ENCODE peak calls at places on chromosomes 1 and 21, in eight cellular contexts. U is K562, F is HCT116, R is HepG2, E is H1, P is GM12878, T is endothelial cell of umbilical vein, B is SK-N-MC. G is an unnamed sample.

GRCh38 chr1:232853994-232854532 is 48.8 kb downstream of the MAP10 start:
- DNase-seq in U (no peak), F (no peak), R (no peak), E (no peak), P (no peak), T (no peak), B (no peak), G (no peak)

GRCh38 chr1:186530104-186530503 is 69.2 kb upstream of the PDC start:
- DNase-seq in U (no peak), F (no peak), R (no peak), E (no peak), P (no peak), T (no peak), B (no peak), G (no peak)

GRCh38 chr1:161180643-161181042 is 3.3 kb upstream of the B4GALT3 start:
- DNase-seq in U (no peak), F (no peak), R (no peak), E (no peak), P (no peak), T (no peak), B (no peak), G (peak; percentile 63)

GRCh38 chr1:225654277-225654597 is 1.3 kb upstream of the ENAH start:
- DNase-seq in U (no peak), F (no peak), R (no peak), E (no peak), P (no peak), T (no peak), B (no peak), G (peak; percentile 29)

GRCh38 chr1:29368936-29369932 is 132.9 kb downstream of the PTPRU start:
- DNase-seq in U (no peak), F (no peak), R (no peak), E (no peak), P (no peak), T (no peak), B (no peak), G (no peak)

GRCh38 chr1:204287466-204287881 is 72.3 kb downstream of the PLEKHA6 start:
- DNase-seq in U (no peak), F (no peak), R (no peak), E (no peak), P (no peak), T (peak; percentile 23), B (no peak), G (peak; percentile 25)

GRCh38 chr1:26351591-26352337 is 2.2 kb downstream of the CRYBG2 start:
- DNase-seq in U (peak; percentile 54), F (peak; percentile 41), R (peak; percentile 97), E (no peak), P (no peak), T (no peak), B (no peak), G (no peak)

GRCh38 chr1:21237386-21238088 is 52.7 kb downstream of the ECE1 start:
- DNase-seq in U (no peak), F (no peak), R (no peak), E (no peak), P (no peak), T (no peak), B (no peak), G (no peak)

GRCh38 chr1:48526045-48526714 is 54.2 kb upstream of the SPATA6 start:
- DNase-seq in U (no peak), F (no peak), R (no peak), E (no peak), P (no peak), T (no peak), B (no peak), G (no peak)

GRCh38 chr21:45320261-45320990 is 32.7 kb upstream of the POFUT2 start:
- DNase-seq in U (no peak), F (no peak), R (no peak), E (peak; percentile 43), P (no peak), T (no peak), B (no peak), G (no peak)

GRCh38 chr1:155977607-155978324 is 581 bp downstream of the ARHGEF2 start:
- DNase-seq in U (peak; percentile 86), F (no peak), R (no peak), E (peak; percentile 71), P (no peak), T (no peak), B (no peak), G (peak; percentile 56)

GRCh38 chr1:8015036-8015808 is 10.9 kb downstream of the ERRFI1 start:
- DNase-seq in U (peak; percentile 64), F (no peak), R (peak; percentile 66), E (no peak), P (peak; percentile 26), T (peak; percentile 93), B (peak; percentile 64), G (peak; percentile 84)

GRCh38 chr1:99886841-99887240 is 36.7 kb downstream of the AGL start:
- DNase-seq in U (no peak), F (no peak), R (no peak), E (no peak), P (no peak), T (no peak), B (no peak), G (no peak)

GRCh38 chr1:155871390-155871789 is 12.0 kb downstream of the SYT11 start:
- DNase-seq in U (no peak), F (no peak), R (no peak), E (no peak), P (no peak), T (peak; percentile 29), B (no peak), G (no peak)

GRCh38 chr1:183023146-183023600 is at the start of gene LAMC1:
- DNase-seq in U (peak; percentile 82), F (no peak), R (peak; percentile 81), E (peak; percentile 90), P (no peak), T (peak; percentile 80), B (no peak), G (peak; percentile 95)

GRCh38 chr1:54464477-54465146 is 58.4 kb upstream of the SSBP3 start:
- DNase-seq in U (peak; percentile 91), F (no peak), R (no peak), E (peak; percentile 52), P (no peak), T (peak; percentile 66), B (no peak), G (peak; percentile 60)

GRCh38 chr1:99852648-99853047 is 2.5 kb downstream of the AGL start:
- DNase-seq in U (no peak), F (no peak), R (no peak), E (no peak), P (no peak), T (no peak), B (no peak), G (no peak)

GRCh38 chr1:87389546-87389945 is 60.9 kb downstream of the LMO4 start:
- DNase-seq in U (no peak), F (no peak), R (no peak), E (no peak), P (no peak), T (no peak), B (no peak), G (no peak)

GRCh38 chr1:208201241-208201640 is 42.9 kb downstream of the PLXNA2 start:
- DNase-seq in U (no peak), F (no peak), R (peak; percentile 72), E (no peak), P (no peak), T (peak; percentile 96), B (no peak), G (no peak)

GRCh38 chr21:43467785-43468184 is 40.9 kb upstream of the SIK1 start:
- DNase-seq in U (no peak), F (no peak), R (no peak), E (peak; percentile 11), P (no peak), T (no peak), B (no peak), G (no peak)

GRCh38 chr21:41603476-41603875 is 95.5 kb upstream of the TMPRSS2 start:
- DNase-seq in U (no peak), F (no peak), R (no peak), E (no peak), P (no peak), T (no peak), B (no peak), G (no peak)
- TF ChIP-seq EZH2 in U (no peak), F (no peak), R (no peak), E (no peak), P (no peak), T (no peak), B (no peak), G (no peak)

DNA sequence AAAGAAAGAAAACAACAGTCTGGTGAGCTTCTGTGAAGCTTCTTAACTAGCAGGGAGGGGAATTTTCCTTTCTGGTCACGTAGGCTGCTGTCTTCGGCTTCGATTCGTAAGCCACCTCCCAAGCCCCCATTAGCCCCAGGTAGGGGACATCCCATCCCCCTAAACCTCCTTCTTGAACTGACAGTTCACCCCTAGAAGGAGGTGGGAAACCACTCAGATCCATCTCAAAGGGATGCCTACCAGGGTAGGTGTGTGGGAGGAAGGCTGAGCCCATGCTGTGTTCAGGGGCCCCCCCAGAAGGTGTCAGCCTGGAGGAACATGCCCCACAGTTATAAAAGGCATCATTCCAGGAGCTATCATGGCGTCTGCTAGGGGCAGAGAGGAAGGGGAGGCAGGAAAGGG is 25.8 kb downstream of the CD247 start:
- DNase-seq in U (no peak), F (no peak), R (no peak), E (no peak), P (peak; percentile 12), T (no peak), B (no peak), G (no peak)
- H3K4me3 ChIP-seq in U (no peak overlapping the region), F (no peak overlapping the region), R (no peak overlapping the region), E (no peak overlapping the region), P (no peak overlapping the region), T (no peak overlapping the region), B (no peak overlapping the region), G (no peak overlapping the region)

GRCh38 chr21:19969156-19969555 is 1029.1 kb upstream of the NCAM2 start:
- DNase-seq in U (no peak), F (no peak), R (no peak), E (no peak), P (no peak), T (no peak), B (no peak), G (no peak)
- TF ChIP-seq POLR2AphosphoS5 in U (no peak), F (no peak), R (no peak), E (no peak), P (no peak), T (no peak), B (no peak), G (no peak)

GRCh38 chr21:38989097-38989744 is 183.5 kb downstream of the ETS2 start:
- DNase-seq in U (no peak), F (no peak), R (no peak), E (no peak), P (no peak), T (no peak), B (no peak), G (no peak)
- TF ChIP-seq EZH2 in U (no peak), F (no peak), R (no peak), E (no peak), P (no peak), T (no peak), B (no peak), G (no peak)

G was measured in GM23338.